ENCODE peak calls at places on chromosomes 3 and 15, in ten cellular contexts. I is stomach, D is B cell, M is cardiac fibroblast, T is K562, Z is AG10803, G is cardiac muscle cell, J is mammary epithelial cell, R is endodermal cell, C is heart right ventricle. W is an unnamed sample.

GRCh38 chr3:134351421-134351820 is 22.8 kb downstream of the AMOTL2 start:
- DNase-seq in G (no peak), C (no peak), I (no peak), J (no peak), M (peak), T (no peak), D (no peak), R (no peak), Z (peak), W (no peak)

GRCh38 chr15:72193781-72194396 is 3.7 kb downstream of the GRAMD2A start:
- DNase-seq in R (peak), Z (peak), J (no peak), C (no peak), G (no peak), T (no peak), D (no peak), I (no peak), M (no peak), W (no peak)

GRCh38 chr15:64501396-64501716 is 41.0 kb downstream of the ZNF609 start:
- DNase-seq in Z (no peak), C (no peak), D (no peak), G (no peak), R (no peak), M (no peak), J (no peak), T (no peak), I (no peak), W (no peak)

GRCh38 chr15:93771429-93772020 is 459.8 kb upstream of the MCTP2 start:
- DNase-seq in R (no peak), M (no peak), C (no peak), I (no peak), J (peak), G (no peak), Z (no peak), D (no peak), T (no peak), W (no peak)

GRCh38 chr3:106678657-106679390 is 698.4 kb upstream of the CCDC54 start:
- DNase-seq in M (no peak), I (no peak), R (no peak), C (no peak), D (no peak), J (no peak), Z (peak), T (no peak), G (no peak), W (no peak)

GRCh38 chr3:41180396-41180795 is 18.9 kb upstream of the CTNNB1 start:
- DNase-seq in G (no peak), I (no peak), T (no peak), J (no peak), R (no peak), Z (no peak), D (no peak), C (no peak), M (no peak), W (no peak)

GRCh38 chr3:174633342-174633741 is 225.8 kb upstream of the NAALADL2 start:
- DNase-seq in G (no peak), Z (no peak), C (no peak), R (no peak), D (no peak), M (no peak), J (no peak), T (no peak), I (no peak), W (no peak)

GRCh38 chr15:39429898-39430357 is 151.0 kb upstream of the THBS1 start:
- DNase-seq in G (peak), R (no peak), M (peak), I (peak), Z (peak), C (no peak), J (peak), D (no peak), T (no peak), W (peak)

GRCh38 chr15:47576921-47577474 is 140.3 kb upstream of the SEMA6D start:
- DNase-seq in R (no peak), J (no peak), I (no peak), T (no peak), M (peak), C (no peak), D (no peak), Z (peak), G (no peak), W (no peak)

GRCh38 chr15:92527197-92527596 is 128.4 kb downstream of the FAM174B start:
- DNase-seq in C (peak), T (no peak), R (no peak), M (peak), J (no peak), D (no peak), Z (peak), I (peak), G (no peak), W (no peak)

GRCh38 chr15:99671926-99672701 is 61.1 kb downstream of the LYSMD4 start:
- DNase-seq in Z (no peak), G (no peak), J (no peak), T (no peak), R (no peak), C (no peak), D (no peak), I (no peak), M (peak), W (no peak)

GRCh38 chr3:184785856-184786255 is 26.1 kb upstream of the VPS8 start:
- DNase-seq in Z (peak), I (no peak), D (no peak), J (no peak), C (no peak), M (peak), G (no peak), T (no peak), R (no peak), W (no peak)

GRCh38 chr15:79543097-79543496 is 111.0 kb downstream of the MINAR1 start:
- DNase-seq in D (no peak), R (peak), T (no peak), I (no peak), M (no peak), J (no peak), Z (no peak), C (no peak), G (no peak), W (no peak)

GRCh38 chr15:79540551-79540950 is 108.4 kb downstream of the MINAR1 start:
- DNase-seq in I (no peak), G (no peak), C (no peak), T (peak), D (no peak), M (no peak), J (no peak), Z (no peak), R (no peak), W (no peak)

GRCh38 chr15:79535536-79535935 is 103.4 kb downstream of the MINAR1 start:
- DNase-seq in M (no peak), Z (peak), G (no peak), D (no peak), I (no peak), J (no peak), R (no peak), T (no peak), C (no peak), W (no peak)

GRCh38 chr15:79539426-79539825 is 107.3 kb downstream of the MINAR1 start:
- DNase-seq in G (no peak), T (no peak), M (no peak), C (no peak), J (peak), R (no peak), D (no peak), I (no peak), Z (peak), W (no peak)

GRCh38 chr15:79541176-79541575 is 109.0 kb downstream of the MINAR1 start:
- DNase-seq in D (no peak), M (no peak), G (no peak), T (no peak), R (no peak), Z (no peak), C (no peak), I (no peak), J (no peak), W (no peak)
- TF ChIP-seq CTCF in D (no peak), M (no peak), G (no peak), T (no peak), R (no peak), Z (no peak), C (no peak), I (no peak), J (no peak), W (no peak)

GRCh38 chr15:62390793-62391543 is 225.9 kb upstream of the C2CD4B start:
- DNase-seq in R (peak), C (peak), D (peak), I (peak), J (peak), G (peak), Z (peak), M (peak), T (peak), W (no peak)
- TF ChIP-seq CTCF in R (no peak), C (no peak), D (no peak), I (no peak), J (no peak), G (peak), Z (no peak), M (no peak), T (no peak), W (no peak)

DNA sequence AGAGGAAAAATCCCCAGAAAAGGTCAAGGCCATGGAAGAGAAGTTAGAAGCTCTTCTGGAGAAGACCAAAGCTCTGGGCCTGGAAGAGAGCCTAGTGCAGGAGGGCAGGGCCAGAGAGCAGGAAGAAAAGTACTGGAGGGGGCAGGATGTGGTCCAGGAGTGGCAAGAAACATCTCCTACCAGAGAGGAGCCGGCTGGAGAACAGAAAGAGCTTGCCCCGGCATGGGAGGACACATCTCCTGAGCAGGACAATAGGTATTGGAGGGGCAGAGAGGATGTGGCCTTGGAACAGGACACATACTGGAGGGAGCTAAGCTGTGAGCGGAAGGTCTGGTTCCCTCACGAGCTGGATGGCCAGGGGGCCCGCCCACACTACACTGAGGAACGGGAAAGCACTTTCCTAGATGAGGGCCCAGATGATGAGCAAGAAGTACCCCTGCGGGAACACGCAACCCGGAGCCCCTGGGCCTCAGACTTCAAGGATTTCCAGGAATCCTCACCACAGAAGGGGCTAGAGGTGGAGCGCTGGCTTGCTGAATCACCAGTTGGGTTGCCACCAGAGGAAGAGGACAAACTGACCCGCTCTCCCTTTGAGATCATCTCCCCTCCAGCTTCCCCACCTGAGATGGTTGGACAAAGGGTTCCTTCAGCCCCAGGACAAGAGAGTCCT is 9.0 kb downstream of the MAP1A start:
- DNase-seq in J (no peak), C (no peak), T (no peak), Z (no peak), I (no peak), M (no peak), D (no peak), R (no peak), G (no peak), W (no peak)
- TF ChIP-seq CTCF in J (no peak), C (no peak), T (no peak), Z (no peak), I (no peak), M (no peak), D (no peak), R (no peak), G (no peak), W (no peak)

GRCh38 chr3:172359231-172359630 is 89.0 kb downstream of the GHSR start:
- DNase-seq in J (no peak), M (no peak), T (no peak), G (no peak), I (no peak), Z (no peak), D (no peak), C (no peak), R (no peak), W (no peak)
- TF ChIP-seq CTCF in J (no peak), M (no peak), T (no peak), G (no peak), I (no peak), Z (no peak), D (no peak), C (no peak), R (peak), W (no peak)

GRCh38 chr15:91051248-91051647 is 28.9 kb upstream of the VPS33B start:
- DNase-seq in J (no peak), D (no peak), G (no peak), R (no peak), I (no peak), M (no peak), T (no peak), Z (no peak), C (no peak), W (no peak)
- TF ChIP-seq CTCF in J (no peak), D (no peak), G (no peak), R (no peak), I (no peak), M (no peak), T (no peak), Z (no peak), C (no peak), W (no peak)

DNA sequence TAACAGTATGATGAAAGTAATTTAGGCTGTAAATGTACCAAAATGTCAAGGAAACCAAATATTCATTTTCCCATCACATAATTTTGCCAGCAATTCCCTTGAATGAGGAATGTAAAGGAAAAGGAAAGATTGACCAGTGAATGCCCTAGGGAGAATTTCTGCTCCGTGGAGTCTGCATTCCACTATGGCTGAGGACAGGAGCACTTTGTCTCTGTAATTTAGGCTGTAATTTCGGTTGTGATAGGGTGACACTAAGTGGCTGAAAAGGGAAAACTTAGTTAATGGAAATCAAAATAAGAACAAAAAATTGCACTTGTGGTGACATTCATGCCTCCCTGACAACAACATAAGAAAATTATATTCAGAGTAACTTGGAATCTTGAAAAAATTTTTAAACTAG is 8.3 kb upstream of the TMEM207 start:
- DNase-seq in G (peak), M (peak), D (no peak), T (no peak), C (no peak), J (peak), Z (peak), R (no peak), I (no peak), W (no peak)
- TF ChIP-seq CTCF in G (no peak), M (no peak), D (no peak), T (no peak), C (no peak), J (no peak), Z (peak), R (peak), I (no peak), W (no peak)

GRCh38 chr3:10380906-10381795 is 60.2 kb upstream of the SEC13 start:
- DNase-seq in G (no peak), M (no peak), Z (peak), I (no peak), J (no peak), R (no peak), C (no peak), D (no peak), T (no peak), W (no peak)

GRCh38 chr3:10384541-10385360 is 63.8 kb upstream of the SEC13 start:
- DNase-seq in G (no peak), C (no peak), J (no peak), Z (no peak), D (no peak), T (no peak), M (no peak), R (no peak), I (no peak), W (no peak)

GRCh38 chr3:10382892-10383849 is 62.3 kb upstream of the SEC13 start:
- DNase-seq in T (no peak), I (no peak), C (no peak), Z (no peak), D (no peak), M (no peak), G (no peak), R (no peak), J (no peak), W (no peak)

GRCh38 chr3:10386121-10386520 is 65.2 kb upstream of the SEC13 start:
- DNase-seq in R (no peak), C (no peak), D (no peak), G (no peak), M (no peak), J (no peak), T (no peak), I (no peak), Z (no peak), W (no peak)

DNA sequence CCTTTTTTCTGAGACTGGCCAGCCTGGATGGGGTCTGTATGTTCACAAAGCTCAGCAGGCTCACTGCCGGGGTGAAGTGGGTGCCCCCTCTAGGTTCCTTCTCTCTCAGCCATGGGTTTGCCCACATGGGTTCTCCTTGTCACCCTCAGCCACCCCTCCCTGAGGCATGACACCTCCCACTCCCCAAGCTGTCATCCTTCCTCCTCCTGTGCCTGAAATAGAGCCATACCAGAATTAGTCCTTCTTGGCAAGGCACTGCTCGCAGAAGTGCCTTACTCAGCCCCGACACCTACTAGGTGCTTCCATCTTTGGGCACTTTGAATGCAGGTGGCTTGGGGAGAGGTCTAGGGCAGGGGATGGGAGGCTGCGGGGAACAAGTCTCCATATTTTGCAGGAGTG is 62.9 kb upstream of the SEC13 start:
- DNase-seq in M (no peak), Z (no peak), I (no peak), C (no peak), J (no peak), D (no peak), T (no peak), G (no peak), R (no peak), W (no peak)
- TF ChIP-seq CTCF in M (no peak), Z (no peak), I (no peak), C (no peak), J (no peak), D (no peak), T (no peak), G (no peak), R (no peak), W (no peak)

GRCh38 chr15:74144153-74144775 is 13.9 kb downstream of the ISLR2 start:
- DNase-seq in T (peak), C (no peak), G (no peak), R (peak), J (no peak), M (no peak), Z (no peak), D (no peak), I (no peak), W (no peak)
- TF ChIP-seq CTCF in T (no peak), C (no peak), G (no peak), R (peak), J (no peak), M (no peak), Z (no peak), D (no peak), I (no peak), W (no peak)

GRCh38 chr3:50633233-50633795 is 16.4 kb downstream of the MAPKAPK3 start:
- DNase-seq in R (no peak), G (no peak), M (no peak), I (no peak), D (no peak), C (no peak), Z (no peak), T (no peak), J (no peak), W (no peak)

GRCh38 chr3:50630394-50630793 is 13.4 kb downstream of the MAPKAPK3 start:
- DNase-seq in T (no peak), R (no peak), M (no peak), D (no peak), Z (no peak), J (no peak), I (no peak), C (no peak), G (no peak), W (no peak)

GRCh38 chr3:50628601-50629000 is 11.7 kb downstream of the MAPKAPK3 start:
- DNase-seq in R (no peak), M (no peak), Z (no peak), C (no peak), I (no peak), D (no peak), J (no peak), T (no peak), G (no peak), W (no peak)

GRCh38 chr3:50632450-50632849 is 15.5 kb downstream of the MAPKAPK3 start:
- DNase-seq in J (no peak), G (no peak), R (no peak), Z (no peak), M (no peak), T (peak), I (no peak), D (no peak), C (no peak), W (no peak)

GRCh38 chr3:50630916-50631315 is 14.0 kb downstream of the MAPKAPK3 start:
- DNase-seq in Z (no peak), G (no peak), D (no peak), R (no peak), C (no peak), T (no peak), J (no peak), I (no peak), M (no peak), W (no peak)
- TF ChIP-seq CTCF in Z (no peak), G (no peak), D (no peak), R (peak), C (no peak), T (no peak), J (no peak), I (no peak), M (no peak), W (no peak)